ENCODE peak calls at places on chromosome 17, in eight cellular contexts. C, Q, X, B, D, T, N and I are unnamed samples. For H3K4me1, the result is how much of the 10 kb centered on the place peaks cover.

GRCh38 chr17:27376637-27377547 is 79.4 kb upstream of the KSR1 start:
- DNase-seq in C (no peak), Q (no peak), X (no peak), B (no peak), D (no peak), T (peak), N (no peak), I (no peak)

GRCh38 chr17:3926860-3927627 is 10.8 kb upstream of the P2RX1 start:
- DNase-seq in C (no peak), Q (no peak), X (no peak), B (no peak), D (no peak), T (no peak), N (no peak), I (no peak)

GRCh38 chr17:75645889-75646625 is 12.8 kb downstream of the SMIM5 start:
- DNase-seq in C (no peak), Q (peak), X (no peak), B (no peak), D (no peak), T (no peak), N (peak), I (no peak)

GRCh38 chr17:74380959-74381808 is 13.9 kb downstream of the GPR142 start:
- DNase-seq in C (no peak), Q (no peak), X (no peak), B (no peak), D (no peak), T (no peak), N (no peak), I (no peak)

GRCh38 chr17:5468075-5468473 is 708 bp downstream of the DHX33 start:
- DNase-seq in C (peak), Q (peak), X (no peak), B (no peak), D (no peak), T (no peak), N (no peak), I (no peak)

GRCh38 chr17:5585814-5586558 is 1.7 kb upstream of the NLRP1 start:
- DNase-seq in C (no peak), Q (peak), X (no peak), B (no peak), D (no peak), T (peak), N (no peak), I (no peak)

GRCh38 chr17:29884995-29885394 is 45.0 kb downstream of the SSH2 start:
- DNase-seq in C (no peak), Q (no peak), X (no peak), B (no peak), D (no peak), T (no peak), N (no peak), I (no peak)

GRCh38 chr17:35726609-35727460 is 4.6 kb upstream of the RASL10B start:
- DNase-seq in C (no peak), Q (peak), X (peak), B (peak), D (peak), T (peak), N (no peak), I (peak)

GRCh38 chr17:65143899-65144590 is 6.9 kb downstream of the RGS9 start:
- DNase-seq in C (no peak), Q (no peak), X (peak), B (no peak), D (no peak), T (peak), N (no peak), I (no peak)

DNA sequence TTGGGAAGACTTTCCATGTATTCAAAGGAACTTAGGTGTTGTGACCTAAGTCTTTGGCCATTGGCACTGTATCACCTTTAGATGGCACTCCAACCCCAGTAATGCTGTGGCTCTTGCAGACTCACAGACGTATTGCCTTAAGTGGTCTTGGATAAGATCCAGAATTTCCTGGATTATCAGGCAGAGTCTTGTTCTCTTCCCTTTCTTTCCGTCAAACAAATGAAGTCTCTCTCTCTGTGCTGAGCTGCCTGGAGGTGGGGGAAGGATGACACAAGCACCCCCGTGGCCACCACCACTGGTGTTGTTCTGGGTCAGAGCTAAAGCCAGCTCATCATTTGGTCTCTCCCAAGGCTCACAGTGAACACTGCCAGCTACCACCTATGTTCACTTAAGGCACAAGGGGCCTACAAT is 789.9 kb upstream of the KIF2B start:
- DNase-seq in C (no peak), Q (peak), X (peak), B (no peak), D (no peak), T (peak), N (no peak), I (peak)
- TF ChIP-seq CTCF in C (no peak), Q (peak), X (peak), B (no peak), D (no peak), T (peak), N (peak), I (peak)

GRCh38 chr17:49748791-49749190 is 15.1 kb downstream of the FAM117A start:
- DNase-seq in C (peak), Q (no peak), X (no peak), B (no peak), D (no peak), T (no peak), N (no peak), I (no peak)
- H3K4me1 ChIP-seq in C (half or more), Q (under half), X (under half), B (under half), D (half or more), T (under half), N (under half), I (under half)

DNA sequence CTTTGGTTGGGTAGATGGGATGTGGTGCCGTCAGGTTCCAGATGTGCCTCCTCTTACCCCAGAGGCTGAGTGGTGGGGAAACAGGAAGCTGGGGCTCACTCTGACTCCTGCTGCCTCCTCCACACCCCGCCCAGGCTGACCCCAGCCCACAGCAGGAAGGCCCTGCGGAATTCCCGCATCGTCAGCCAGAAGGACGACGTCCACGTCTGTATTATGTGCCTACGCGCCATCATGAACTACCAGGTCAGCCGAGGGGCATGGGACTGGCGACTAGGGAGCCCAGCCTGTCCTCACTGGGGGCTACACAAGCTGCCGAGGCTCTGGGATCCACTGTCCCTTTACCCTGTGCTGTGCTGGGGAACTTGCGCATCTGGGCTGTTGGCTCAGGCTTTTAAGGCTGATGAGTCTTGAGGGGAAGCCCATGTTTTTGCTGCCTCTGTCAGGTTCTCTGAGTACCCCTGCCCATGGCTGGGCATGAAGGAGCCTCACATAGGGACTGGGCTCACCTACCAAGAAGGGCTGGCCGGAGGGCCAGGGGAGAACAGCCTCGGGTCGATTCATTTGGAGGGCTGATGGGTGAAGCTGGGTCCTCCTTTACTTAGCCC is 14.4 kb downstream of the FMNL1 start:
- DNase-seq in C (no peak), Q (no peak), X (no peak), B (no peak), D (no peak), T (no peak), N (no peak), I (no peak)
- TF ChIP-seq CTCF in C (peak), Q (no peak), X (peak), B (no peak), D (peak), T (no peak), N (peak), I (no peak)

GRCh38 chr17:66909811-66910210 is 54.7 kb upstream of the CACNG4 start:
- DNase-seq in C (no peak), Q (no peak), X (no peak), B (no peak), D (no peak), T (no peak), N (no peak), I (no peak)
- H3K4me1 ChIP-seq in C (under half), Q (under half), X (under half), B (under half), D (under half), T (under half), N (under half), I (under half)